ENCODE peak calls at places on chromosome 20, in six cellular contexts. A, L, Q, P, M and X are unnamed samples.

GRCh38 chr20:16203091-16203490 is 370.2 kb downstream of the KIF16B start:
- DNase-seq in A (no peak), L (no peak), Q (no peak), P (no peak), M (no peak), X (no peak)

GRCh38 chr20:642398-643174 is 10.4 kb downstream of the SRXN1 start:
- DNase-seq in A (no peak), L (no peak), Q (peak), P (no peak), M (peak), X (no peak)

GRCh38 chr20:4603724-4604123 is 118.0 kb upstream of the PRND start:
- DNase-seq in A (no peak), L (no peak), Q (no peak), P (no peak), M (no peak), X (no peak)

GRCh38 chr20:45445805-45446562 is 23.6 kb upstream of the WFDC2 start:
- DNase-seq in A (peak), L (no peak), Q (peak), P (no peak), M (peak), X (no peak)

GRCh38 chr20:14711681-14712080 is 374.3 kb upstream of the FLRT3 start:
- DNase-seq in A (no peak), L (no peak), Q (peak), P (no peak), M (no peak), X (no peak)

GRCh38 chr20:14067631-14068030 is 72.3 kb downstream of the MACROD2 start:
- DNase-seq in A (no peak), L (no peak), Q (no peak), P (no peak), M (no peak), X (no peak)

GRCh38 chr20:3203315-3204123 is 963 bp downstream of the DDRGK1 start:
- DNase-seq in A (no peak), L (no peak), Q (peak), P (no peak), M (peak), X (peak)

GRCh38 chr20:5786930-5787826 is 37.0 kb downstream of the SHLD1 start:
- DNase-seq in A (no peak), L (peak), Q (peak), P (no peak), M (no peak), X (no peak)

GRCh38 chr20:57346477-57346876 is 4.6 kb upstream of the RAE1 start:
- DNase-seq in A (peak), L (peak), Q (peak), P (peak), M (peak), X (peak)

GRCh38 chr20:14193885-14194284 is 143.5 kb downstream of the FLRT3 start:
- DNase-seq in A (no peak), L (no peak), Q (peak), P (no peak), M (no peak), X (no peak)

GRCh38 chr20:35602851-35603495 is 12.7 kb upstream of the SPAG4 start:
- DNase-seq in A (no peak), L (no peak), Q (no peak), P (no peak), M (no peak), X (no peak)

GRCh38 chr20:36745234-36745926 is 510 bp downstream of the NDRG3 start:
- DNase-seq in A (no peak), L (peak), Q (peak), P (no peak), M (no peak), X (peak)

GRCh38 chr20:63576311-63576710 is 2.3 kb upstream of the HELZ2 start:
- DNase-seq in A (no peak), L (no peak), Q (no peak), P (no peak), M (no peak), X (no peak)

GRCh38 chr20:3465301-3465700 is 5.5 kb upstream of the ATRN start:
- DNase-seq in A (no peak), L (no peak), Q (no peak), P (no peak), M (no peak), X (no peak)

GRCh38 chr20:63356931-63357879 is 3.9 kb downstream of the CHRNA4 start:
- DNase-seq in A (no peak), L (no peak), Q (no peak), P (no peak), M (no peak), X (no peak)

GRCh38 chr20:44356353-44356723 is 839 bp downstream of the HNF4A start:
- DNase-seq in A (no peak), L (no peak), Q (no peak), P (no peak), M (no peak), X (no peak)

GRCh38 chr20:1844723-1845523 is 50.3 kb upstream of the SIRPA start:
- DNase-seq in A (no peak), L (no peak), Q (no peak), P (no peak), M (peak), X (peak)

GRCh38 chr20:11881453-11881852 is 36.2 kb upstream of the BTBD3 start:
- DNase-seq in A (no peak), L (no peak), Q (no peak), P (no peak), M (no peak), X (no peak)

GRCh38 chr20:4544765-4545164 is 176.9 kb upstream of the PRND start:
- DNase-seq in A (no peak), L (no peak), Q (no peak), P (no peak), M (no peak), X (no peak)

GRCh38 chr20:23357767-23358562 is 4.0 kb upstream of the GZF1 start:
- DNase-seq in A (peak), L (peak), Q (peak), P (peak), M (peak), X (peak)

GRCh38 chr20:1965520-1966278 is 28.2 kb downstream of the PDYN start:
- DNase-seq in A (peak), L (peak), Q (peak), P (peak), M (peak), X (peak)

GRCh38 chr20:50321797-50322480 is 131.3 kb downstream of the CEBPB start:
- DNase-seq in A (no peak), L (peak), Q (no peak), P (no peak), M (peak), X (no peak)

GRCh38 chr20:41309817-41310216 is 7.7 kb downstream of the ZHX3 start:
- DNase-seq in A (no peak), L (no peak), Q (no peak), P (no peak), M (no peak), X (no peak)

DNA sequence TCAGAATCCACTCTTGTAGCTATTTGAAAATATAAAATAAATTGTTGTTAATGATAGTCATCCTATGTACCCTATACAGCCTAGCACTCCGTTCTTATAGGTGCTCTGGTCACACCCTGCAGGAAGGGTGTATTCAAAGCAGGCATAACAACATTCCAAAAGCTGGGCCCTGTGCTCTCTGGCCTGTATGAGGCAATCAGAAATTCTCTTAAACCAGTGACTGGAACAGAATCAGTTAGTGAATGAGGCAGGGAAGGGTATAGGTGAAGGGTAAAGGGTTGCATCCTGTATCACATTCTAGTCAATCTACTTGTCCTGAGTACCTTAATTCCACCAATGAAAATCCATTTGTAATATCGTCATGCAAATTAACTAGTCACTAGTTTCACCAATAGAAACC is 154.5 kb upstream of the ZNF217 start:
- DNase-seq in A (no peak), L (no peak), Q (no peak), P (no peak), M (no peak), X (no peak)
- TF ChIP-seq POLR2AphosphoS5 in A (no peak), L (no peak), Q (no peak), P (no peak), M (no peak), X (no peak)

GRCh38 chr20:19973920-19974620 is 43.1 kb upstream of the NAA20 start:
- DNase-seq in A (no peak), L (peak), Q (no peak), P (no peak), M (no peak), X (peak)
- H3K4me3 ChIP-seq in A (no peak), L (peak), Q (no peak), P (no peak), M (no peak), X (peak)

DNA sequence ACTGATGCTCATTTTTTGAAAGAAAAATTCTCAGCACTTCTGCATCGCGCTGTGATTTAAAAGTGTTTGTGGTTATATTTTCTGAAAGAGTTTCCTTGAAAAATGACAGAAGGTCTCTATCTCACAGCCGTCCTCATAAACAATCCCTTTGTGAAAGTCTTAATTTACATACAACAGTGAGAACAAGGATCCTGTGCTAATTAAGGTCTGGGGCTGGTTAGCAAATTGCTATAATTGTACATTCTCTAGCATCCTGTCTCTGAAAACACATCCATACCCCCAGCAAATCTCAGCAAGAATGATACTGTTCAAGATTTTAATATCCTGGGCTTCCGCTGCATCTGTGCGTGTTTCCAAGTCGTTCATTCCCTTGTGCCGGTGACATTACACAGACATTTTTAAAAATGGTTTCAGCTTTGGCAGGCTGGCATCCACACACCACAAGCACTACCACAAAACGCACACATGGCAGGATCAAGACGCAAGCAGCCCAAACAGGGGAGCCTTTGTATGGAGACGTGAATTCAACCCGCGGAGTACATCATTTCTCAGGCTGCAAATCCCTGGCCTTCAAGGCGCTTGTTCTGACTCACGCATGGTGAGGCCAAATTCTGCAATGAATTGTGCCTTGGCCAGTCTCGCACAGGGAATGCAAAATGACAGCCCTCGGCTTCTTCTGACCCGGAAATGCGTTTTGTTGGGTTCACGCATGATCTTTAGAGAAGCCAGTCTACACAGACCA is 20.3 kb downstream of the ZMYND8 start:
- DNase-seq in A (no peak), L (no peak), Q (no peak), P (no peak), M (no peak), X (no peak)
- TF ChIP-seq POLR2AphosphoS5 in A (no peak), L (peak), Q (peak), P (no peak), M (no peak), X (peak)

DNA sequence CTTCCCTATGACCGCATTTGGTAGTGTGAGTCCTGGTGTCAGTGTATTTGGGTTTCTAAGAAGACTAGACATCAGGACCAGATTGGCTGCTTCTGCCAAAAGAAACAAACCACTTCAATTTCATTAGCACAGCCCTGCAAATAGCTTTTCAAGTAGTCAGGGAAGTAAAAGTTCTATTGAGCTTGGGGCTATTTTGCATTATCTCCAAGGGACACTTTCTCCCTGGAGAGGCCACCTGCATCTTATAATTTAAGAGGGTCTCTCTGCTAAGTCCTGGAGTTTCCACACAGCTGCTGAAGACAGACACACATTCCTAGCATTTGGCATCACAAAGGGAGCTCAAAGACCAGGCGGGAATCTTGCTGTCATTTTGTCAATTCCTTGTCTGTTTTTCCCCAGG is 141.2 kb downstream of the BMP2 start:
- DNase-seq in A (no peak), L (no peak), Q (peak), P (peak), M (no peak), X (no peak)
- H3K4me3 ChIP-seq in A (no peak), L (no peak), Q (peak), P (no peak), M (no peak), X (no peak)

DNA sequence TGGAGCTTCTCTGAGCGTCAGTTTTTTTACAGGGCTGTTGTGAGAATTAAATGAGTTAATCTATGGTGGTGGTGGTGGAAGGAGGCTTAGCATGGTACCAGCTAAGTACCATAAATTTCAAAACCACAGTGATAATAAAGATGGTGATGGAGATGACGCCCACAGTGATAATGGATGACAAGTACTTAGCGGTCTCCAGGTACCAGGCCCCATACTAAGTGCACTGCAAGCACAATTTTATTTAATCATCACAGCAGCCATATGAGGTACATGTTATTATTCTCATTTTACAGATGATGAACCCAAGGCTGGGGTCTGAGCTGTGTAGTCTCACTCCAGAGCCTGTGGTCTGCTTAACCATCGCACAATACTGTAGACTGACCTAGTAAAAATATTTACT is 75.1 kb downstream of the PAX1 start:
- DNase-seq in A (no peak), L (no peak), Q (no peak), P (no peak), M (no peak), X (no peak)
- TF ChIP-seq POLR2AphosphoS5 in A (no peak), L (no peak), Q (no peak), P (no peak), M (no peak), X (no peak)

DNA sequence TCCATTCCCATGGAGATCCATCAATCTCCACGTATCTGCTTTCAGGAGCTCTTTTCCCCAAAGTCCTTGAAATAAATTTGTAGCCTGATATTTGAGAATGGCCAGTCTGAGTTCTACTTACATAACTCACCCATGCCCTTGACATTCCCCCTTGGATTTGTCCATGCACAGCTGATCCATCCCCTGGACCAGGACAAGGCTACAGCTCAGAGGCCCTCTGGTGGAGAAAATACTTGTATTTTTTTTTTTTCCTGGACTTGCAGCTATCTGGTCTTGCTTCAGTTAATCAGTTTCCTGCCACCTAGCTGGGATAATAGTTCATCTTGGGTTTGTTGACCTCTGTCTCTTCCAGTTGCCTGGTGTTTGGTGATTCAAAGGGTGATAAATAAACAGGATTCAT is 467.6 kb downstream of the DHX35 start:
- DNase-seq in A (no peak), L (no peak), Q (peak), P (no peak), M (peak), X (no peak)
- H3K4me3 ChIP-seq in A (no peak), L (no peak), Q (no peak), P (no peak), M (no peak), X (no peak)

GRCh38 chr20:58711266-58712051 is 18.9 kb downstream of the NPEPL1 start:
- DNase-seq in A (no peak), L (peak), Q (no peak), P (no peak), M (peak), X (peak)

GRCh38 chr20:58712116-58712822 is 19.7 kb downstream of the NPEPL1 start:
- DNase-seq in A (no peak), L (peak), Q (no peak), P (no peak), M (peak), X (peak)

GRCh38 chr20:58714340-58714922 is 21.8 kb downstream of the NPEPL1 start:
- DNase-seq in A (no peak), L (peak), Q (no peak), P (no peak), M (peak), X (no peak)

GRCh38 chr20:58713801-58714339 is 21.3 kb downstream of the NPEPL1 start:
- DNase-seq in A (no peak), L (peak), Q (no peak), P (no peak), M (peak), X (peak)

GRCh38 chr20:58712823-58713731 is 20.5 kb downstream of the NPEPL1 start:
- DNase-seq in A (no peak), L (peak), Q (no peak), P (no peak), M (peak), X (peak)
- TF ChIP-seq POLR2AphosphoS5 in A (no peak), L (no peak), Q (no peak), P (no peak), M (no peak), X (no peak)